ENCODE peak calls at places on chromosomes 2 and 18, in ten cellular contexts. P is PC-9; T is aorta; F is colonic mucosa; W is mammary epithelial cell; D is CD8-positive, alpha-beta T cell; B is mesendoderm; I is transverse colon; N is heart left ventricle; J is MM.1S. Q is an unnamed sample. For H3K36me3, the result is how much of the 10 kb centered on the place peaks cover.

GRCh38 chr2:66364495-66364992 is 70.4 kb upstream of the MEIS1 start:
- DNase-seq in P (peak), T (no peak), F (no peak), W (peak), D (no peak), B (no peak), I (no peak), N (peak), J (no peak), Q (no peak)

GRCh38 chr2:230671117-230671516 is 41.5 kb upstream of the CAB39 start:
- DNase-seq in P (peak), T (no peak), F (no peak), W (peak), D (no peak), B (no peak), I (no peak), N (no peak), J (peak), Q (no peak)

GRCh38 chr2:174024524-174025270 is 59.5 kb upstream of the SP3 start:
- DNase-seq in P (no peak), T (peak), F (peak), W (no peak), D (no peak), B (peak), I (peak), N (peak), J (no peak), Q (no peak)

GRCh38 chr2:140988597-140988996 is 1142.2 kb downstream of the LRP1B start:
- DNase-seq in P (no peak), T (no peak), F (no peak), W (no peak), D (no peak), B (no peak), I (no peak), N (no peak), J (no peak), Q (no peak)

GRCh38 chr18:3305354-3305762 is 43.4 kb downstream of the MYL12B start:
- DNase-seq in P (no peak), T (no peak), F (no peak), W (peak), D (peak), B (no peak), I (no peak), N (no peak), J (no peak), Q (no peak)

GRCh38 chr2:18612133-18612532 is 22.8 kb upstream of the NT5C1B start:
- DNase-seq in P (no peak), T (no peak), F (no peak), W (no peak), D (no peak), B (no peak), I (no peak), N (no peak), J (no peak), Q (no peak)

GRCh38 chr2:26644188-26644835 is 3.1 kb upstream of the CIB4 start:
- DNase-seq in P (no peak), T (no peak), F (no peak), W (peak), D (no peak), B (no peak), I (no peak), N (no peak), J (no peak), Q (no peak)

GRCh38 chr2:96470636-96471035 is 34.5 kb downstream of the NEURL3 start:
- DNase-seq in P (no peak), T (peak), F (peak), W (no peak), D (peak), B (peak), I (peak), N (peak), J (no peak), Q (peak)

GRCh38 chr2:95012881-95013550 is 12.5 kb upstream of the MAL start:
- DNase-seq in P (peak), T (no peak), F (no peak), W (peak), D (no peak), B (no peak), I (no peak), N (no peak), J (peak), Q (no peak)

GRCh38 chr2:230052299-230052698 is 16.4 kb downstream of the SLC16A14 start:
- DNase-seq in P (no peak), T (no peak), F (no peak), W (no peak), D (no peak), B (no peak), I (no peak), N (no peak), J (no peak), Q (no peak)

GRCh38 chr18:59823611-59824195 is 76.1 kb upstream of the PMAIP1 start:
- DNase-seq in P (peak), T (no peak), F (peak), W (peak), D (peak), B (peak), I (peak), N (peak), J (peak), Q (peak)

DNA sequence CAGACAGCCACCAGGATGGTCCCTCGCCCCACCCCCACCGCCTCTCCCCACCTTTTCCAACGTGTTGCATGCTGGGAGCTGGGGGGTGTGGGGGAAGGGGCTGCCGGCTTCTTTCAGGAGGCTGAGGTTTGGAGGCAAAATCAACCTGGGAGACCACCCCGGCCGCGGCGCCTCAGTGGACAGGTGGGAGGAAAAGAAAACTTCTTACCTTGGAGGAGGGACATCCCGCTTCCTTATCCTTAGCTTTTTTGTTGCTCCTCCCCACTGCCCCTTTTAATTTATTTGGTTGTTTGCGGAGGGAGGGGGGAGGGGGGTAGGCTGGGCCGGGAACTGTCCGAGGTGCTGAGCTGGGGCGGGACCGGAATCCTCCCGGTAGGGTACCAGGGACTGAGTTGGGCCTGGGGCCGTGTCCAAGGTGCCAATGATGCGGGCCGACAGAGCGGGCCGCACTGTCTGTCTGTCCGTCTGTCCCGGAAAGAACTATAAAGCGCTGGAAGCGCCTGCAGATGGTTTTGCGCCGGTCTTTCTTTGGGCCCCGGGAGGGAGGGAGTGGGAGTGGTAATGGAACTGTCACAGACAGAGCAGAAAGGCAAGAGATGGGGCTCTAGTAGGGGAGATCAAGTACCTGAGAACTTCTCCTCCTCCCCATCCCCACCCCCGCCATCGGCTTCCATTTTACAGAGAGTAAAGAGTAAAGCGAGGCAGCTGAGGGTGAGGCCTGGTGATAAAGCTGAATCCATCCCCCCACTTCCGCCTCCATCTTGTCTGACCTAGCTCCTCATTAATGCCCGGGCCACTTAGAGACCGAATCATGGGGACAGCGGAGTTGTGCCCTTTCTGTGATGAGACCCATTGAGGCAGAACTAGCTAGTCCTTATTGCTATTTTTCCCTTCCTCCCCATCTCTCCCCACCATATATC is 2.4 kb downstream of the CDK5R2 start:
- DNase-seq in P (no peak), T (no peak), F (no peak), W (no peak), D (no peak), B (no peak), I (no peak), N (no peak), J (no peak), Q (no peak)
- H3K4me3 ChIP-seq in P (no peak), T (no peak), F (no peak), W (no peak), D (no peak), B (no peak), I (no peak), N (no peak), J (no peak), Q (no peak)

GRCh38 chr2:42345986-42346385 is 15.0 kb downstream of the COX7A2L start:
- DNase-seq in P (no peak), T (no peak), F (no peak), W (no peak), D (no peak), B (no peak), I (no peak), N (no peak), J (no peak), Q (no peak)

GRCh38 chr2:42342061-42342794 is 18.8 kb downstream of the COX7A2L start:
- DNase-seq in P (peak), T (no peak), F (no peak), W (peak), D (no peak), B (peak), I (no peak), N (peak), J (no peak), Q (no peak)

GRCh38 chr2:42340045-42340937 is 20.7 kb downstream of the COX7A2L start:
- DNase-seq in P (no peak), T (no peak), F (no peak), W (no peak), D (no peak), B (peak), I (no peak), N (no peak), J (no peak), Q (no peak)

GRCh38 chr2:42340938-42341636 is 19.9 kb downstream of the COX7A2L start:
- DNase-seq in P (no peak), T (no peak), F (no peak), W (no peak), D (no peak), B (no peak), I (no peak), N (no peak), J (no peak), Q (no peak)

GRCh38 chr2:42342795-42343241 is 18.2 kb downstream of the COX7A2L start:
- DNase-seq in P (no peak), T (no peak), F (no peak), W (no peak), D (no peak), B (no peak), I (no peak), N (no peak), J (no peak), Q (no peak)
- H3K36me3 ChIP-seq in P (under half), T (under half), F (under half), W (under half), D (under half), B (under half), I (under half), N (under half), J (under half), Q (under half)

GRCh38 chr18:21678897-21679296 is 25.7 kb downstream of the ABHD3 start:
- DNase-seq in P (no peak), T (no peak), F (no peak), W (no peak), D (no peak), B (no peak), I (no peak), N (no peak), J (peak), Q (no peak)

GRCh38 chr18:21680148-21680547 is 24.4 kb downstream of the ABHD3 start:
- DNase-seq in P (no peak), T (no peak), F (no peak), W (no peak), D (no peak), B (no peak), I (no peak), N (no peak), J (no peak), Q (no peak)

GRCh38 chr18:21686282-21687105 is 18.1 kb downstream of the ABHD3 start:
- DNase-seq in P (peak), T (no peak), F (peak), W (no peak), D (no peak), B (no peak), I (no peak), N (no peak), J (no peak), Q (no peak)

GRCh38 chr18:21684731-21685130 is 19.8 kb downstream of the ABHD3 start:
- DNase-seq in P (no peak), T (no peak), F (no peak), W (no peak), D (no peak), B (no peak), I (no peak), N (no peak), J (no peak), Q (no peak)

GRCh38 chr18:21682276-21683051 is 22.1 kb downstream of the ABHD3 start:
- DNase-seq in P (no peak), T (no peak), F (no peak), W (peak), D (no peak), B (no peak), I (no peak), N (no peak), J (peak), Q (no peak)
- H3K4me3 ChIP-seq in P (no peak), T (peak), F (peak), W (no peak), D (peak), B (no peak), I (peak), N (peak), J (peak), Q (no peak)

GRCh38 chr2:28400434-28400833 is 7.8 kb downstream of the FOSL2 start:
- DNase-seq in P (no peak), T (peak), F (no peak), W (no peak), D (no peak), B (no peak), I (no peak), N (no peak), J (no peak), Q (no peak)

GRCh38 chr2:28399946-28400345 is 7.3 kb downstream of the FOSL2 start:
- DNase-seq in P (no peak), T (peak), F (no peak), W (no peak), D (no peak), B (no peak), I (no peak), N (no peak), J (no peak), Q (no peak)

GRCh38 chr2:28401948-28402550 is 9.4 kb downstream of the FOSL2 start:
- DNase-seq in P (no peak), T (peak), F (no peak), W (no peak), D (no peak), B (no peak), I (no peak), N (no peak), J (no peak), Q (no peak)

GRCh38 chr2:28400921-28401320 is 8.3 kb downstream of the FOSL2 start:
- DNase-seq in P (no peak), T (no peak), F (no peak), W (no peak), D (no peak), B (no peak), I (no peak), N (no peak), J (no peak), Q (no peak)

DNA sequence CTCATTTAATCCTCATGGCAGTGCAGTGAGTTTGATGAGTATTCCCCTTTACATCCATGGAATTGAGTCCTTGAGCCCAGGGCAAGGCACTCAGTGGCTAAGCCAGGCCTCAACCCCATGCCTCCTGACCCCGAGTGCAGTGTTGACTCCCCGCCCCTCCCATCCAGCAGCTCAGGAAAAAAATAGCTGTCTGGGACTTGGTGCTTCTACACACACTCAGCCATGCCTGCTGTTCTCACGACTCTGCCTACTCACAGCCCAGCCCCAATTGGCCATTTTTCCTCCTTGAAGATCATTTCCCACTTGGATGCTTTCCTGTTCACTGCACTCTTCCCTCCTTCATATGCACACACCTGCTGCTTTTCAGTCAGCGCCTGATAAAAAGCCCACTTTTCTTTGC is 8.8 kb downstream of the FOSL2 start:
- DNase-seq in P (no peak), T (peak), F (no peak), W (no peak), D (no peak), B (no peak), I (no peak), N (no peak), J (no peak), Q (no peak)
- H3K36me3 ChIP-seq in P (half or more), T (under half), F (under half), W (under half), D (under half), B (under half), I (under half), N (half or more), J (under half), Q (under half)

DNA sequence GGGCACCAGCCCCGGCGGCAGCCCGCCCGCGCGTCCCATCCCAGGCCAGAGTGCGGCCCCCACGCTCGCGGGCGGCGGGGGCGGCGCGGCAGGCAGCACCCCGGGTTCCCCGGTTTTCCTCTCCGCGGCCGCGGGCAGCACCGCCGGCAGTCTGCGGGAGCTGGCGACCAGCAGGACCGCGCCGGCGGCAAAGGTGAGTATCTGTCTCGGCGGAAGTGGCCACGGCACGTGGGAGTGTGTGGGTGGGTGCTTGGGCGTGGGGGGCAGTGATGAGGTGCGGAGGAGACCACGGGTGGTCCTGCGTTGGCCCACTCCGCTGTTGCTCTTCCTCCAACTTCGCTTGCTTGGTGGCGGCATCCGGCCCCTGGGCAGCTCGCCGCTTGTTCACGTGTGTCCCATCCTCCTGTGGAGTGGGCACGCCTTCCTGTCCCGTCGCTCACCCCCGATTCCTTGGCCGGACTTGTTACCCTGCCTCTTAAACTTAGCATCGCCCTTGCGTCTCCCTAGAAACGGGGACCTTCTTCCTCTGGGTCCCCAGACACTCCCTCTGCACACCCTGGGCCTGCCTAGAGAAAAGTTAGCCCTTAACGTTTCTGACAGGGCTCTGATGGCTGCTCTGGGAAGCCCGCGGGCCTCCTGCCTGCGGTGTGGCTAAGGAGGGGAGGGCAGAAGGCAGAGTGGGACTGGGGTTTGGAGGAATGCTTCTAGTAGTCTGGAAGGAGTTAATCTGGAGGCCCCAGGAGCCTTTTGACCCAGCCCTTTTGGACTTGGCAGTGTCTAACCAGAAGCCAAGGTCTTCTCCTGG is 1.1 kb downstream of the SH3RF3 start:
- DNase-seq in P (no peak), T (peak), F (no peak), W (no peak), D (peak), B (peak), I (peak), N (peak), J (peak), Q (no peak)
- H3K4me3 ChIP-seq in P (peak), T (peak), F (peak), W (no peak), D (peak), B (no peak), I (peak), N (peak), J (peak), Q (peak)

DNA sequence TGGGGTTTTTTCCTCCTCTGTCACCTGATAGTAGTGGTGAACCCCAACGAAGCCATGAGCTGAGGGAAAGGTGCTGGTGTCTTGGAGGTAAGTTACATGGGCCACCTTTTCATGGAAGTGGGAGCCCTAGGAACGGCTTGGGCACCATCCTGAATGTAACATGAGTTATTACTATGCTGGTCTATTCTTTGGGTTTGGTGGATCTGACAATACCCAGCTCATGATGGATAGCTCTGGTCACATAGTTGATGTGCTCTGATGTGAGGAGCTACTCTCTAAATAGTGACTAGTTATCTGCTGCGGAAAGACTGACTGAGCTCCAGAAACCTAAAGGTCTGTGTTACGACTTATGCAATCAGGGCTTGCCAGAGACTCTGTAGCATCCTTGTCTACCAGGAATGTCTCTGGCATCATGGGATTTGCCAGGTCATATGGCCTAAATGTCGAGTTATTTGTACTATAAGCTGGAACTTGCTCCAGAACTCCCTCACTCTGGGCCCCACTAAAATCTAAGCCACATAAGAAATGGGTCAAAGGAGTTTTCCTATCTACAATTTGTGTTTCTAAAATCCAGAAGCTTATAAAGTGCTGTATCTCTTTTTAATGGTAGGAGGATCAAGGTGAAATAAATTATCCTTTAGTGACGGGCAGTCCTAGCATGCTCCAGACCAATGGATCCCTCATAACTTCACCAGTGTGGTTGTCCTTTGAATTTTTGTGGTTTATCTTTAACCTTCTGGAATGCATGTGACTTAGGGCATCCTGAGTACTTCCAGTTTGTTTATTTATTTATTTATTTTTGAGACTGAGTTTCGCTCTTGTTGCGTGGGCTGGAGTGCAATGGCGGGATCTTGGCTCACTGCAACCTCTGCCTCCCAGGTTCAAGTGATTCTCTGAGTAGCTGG is 40.1 kb downstream of the NUP35 start:
- DNase-seq in P (no peak), T (no peak), F (no peak), W (no peak), D (no peak), B (no peak), I (no peak), N (no peak), J (no peak), Q (no peak)
- H3K36me3 ChIP-seq in P (half or more), T (under half), F (under half), W (under half), D (under half), B (under half), I (under half), N (under half), J (under half), Q (under half)

GRCh38 chr2:236969767-236970655 is 115.7 kb upstream of the COPS8 start:
- DNase-seq in P (no peak), T (no peak), F (no peak), W (no peak), D (peak), B (no peak), I (peak), N (no peak), J (no peak), Q (no peak)
- H3K4me3 ChIP-seq in P (no peak), T (no peak), F (no peak), W (no peak), D (no peak), B (no peak), I (no peak), N (no peak), J (no peak), Q (no peak)

DNA sequence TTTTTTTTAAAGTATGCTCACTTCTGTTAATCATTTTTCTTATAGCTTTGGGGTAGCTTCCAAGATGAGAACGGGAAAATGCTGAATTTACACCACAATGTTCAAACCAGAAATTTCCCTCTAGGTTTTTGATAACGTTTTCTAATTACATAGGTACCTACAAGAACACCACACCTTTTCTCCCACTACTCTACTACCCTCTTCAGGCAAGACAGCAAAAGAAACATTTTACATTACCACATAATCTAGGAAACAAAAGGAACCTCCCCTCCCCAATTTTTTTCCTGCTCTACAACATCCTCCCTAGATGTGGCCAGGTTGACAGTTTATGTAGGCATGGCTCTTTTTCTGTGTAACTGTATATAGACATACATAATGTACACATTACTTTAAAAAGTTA is 32.4 kb downstream of the NDUFAF7 start:
- DNase-seq in P (no peak), T (no peak), F (no peak), W (no peak), D (no peak), B (peak), I (no peak), N (no peak), J (no peak), Q (no peak)
- H3K36me3 ChIP-seq in P (under half), T (under half), F (under half), W (under half), D (under half), B (under half), I (under half), N (half or more), J (under half), Q (under half)

GRCh38 chr2:10497797-10498251 is 49.7 kb upstream of the ODC1 start:
- DNase-seq in P (peak), T (no peak), F (peak), W (peak), D (peak), B (peak), I (peak), N (no peak), J (no peak), Q (no peak)
- H3K4me3 ChIP-seq in P (no peak), T (no peak), F (no peak), W (no peak), D (no peak), B (no peak), I (no peak), N (no peak), J (no peak), Q (no peak)

Q was measured in iPS DF 6.9.